ENCODE peak calls at places on chromosomes 6 and 20, in five cellular contexts. R is IMR-90, C is mesenchymal stem cell, V is H1, F is mesendoderm. Q is an unnamed sample.
A peak's percentile ranks its signal among the peaks of the same experiment; 100 is the strongest.

GRCh38 chr6:33430991-33431879 is 11.4 kb downstream of the SYNGAP1 start:
- DNase-seq in R (peak; percentile 65), V (peak; percentile 93), F (peak; percentile 98), C (peak; percentile 81), Q (peak; percentile 83)

GRCh38 chr6:19734061-19734460 is 103.1 kb upstream of the ID4 start:
- DNase-seq in V (no peak), F (no peak), R (no peak), C (no peak), Q (no peak)

GRCh38 chr20:58818585-58819285 is 32.0 kb downstream of the GNAS-AS1 start:
- DNase-seq in V (no peak), C (peak; percentile 67), F (no peak), R (peak; percentile 89), Q (no peak)

GRCh38 chr6:111759413-111759835 is 113.8 kb downstream of the FYN start:
- DNase-seq in V (no peak), F (no peak), R (peak; percentile 44), C (no peak), Q (no peak)

GRCh38 chr20:57724610-57725405 is 15.0 kb upstream of the PMEPA1 start:
- DNase-seq in V (no peak), R (no peak), F (no peak), C (no peak), Q (no peak)

GRCh38 chr20:61503106-61503505 is 251.0 kb downstream of the CDH4 start:
- DNase-seq in C (no peak), V (no peak), R (no peak), F (no peak), Q (no peak)

GRCh38 chr6:128350416-128351254 is 169.8 kb downstream of the PTPRK start:
- DNase-seq in C (peak; percentile 52), F (no peak), V (no peak), R (peak; percentile 49), Q (no peak)

GRCh38 chr6:112842338-112842700 is 495.2 kb downstream of the RFPL4B start:
- DNase-seq in V (no peak), R (no peak), C (no peak), F (no peak), Q (no peak)

GRCh38 chr20:4720977-4721349 is 746 bp upstream of the PRND start:
- DNase-seq in V (no peak), F (no peak), C (no peak), R (no peak), Q (no peak)

GRCh38 chr20:50636601-50637539 is 54.5 kb downstream of the RIPOR3 start:
- DNase-seq in C (peak; percentile 87), R (peak; percentile 55), F (no peak), V (no peak), Q (no peak)

GRCh38 chr6:139777202-139777970 is 402.9 kb upstream of the CITED2 start:
- DNase-seq in V (no peak), R (no peak), C (no peak), F (no peak), Q (no peak)

GRCh38 chr20:61874421-61875068 is 191.1 kb downstream of the TAF4 start:
- DNase-seq in V (peak; percentile 77), R (peak; percentile 18), C (peak; percentile 17), F (peak; percentile 73), Q (peak; percentile 30)

GRCh38 chr6:160122744-160123143 is 1.1 kb downstream of the SLC22A1 start:
- DNase-seq in C (no peak), F (no peak), R (no peak), V (no peak), Q (no peak)

GRCh38 chr6:129485746-129486145 is 224.2 kb downstream of the ARHGAP18 start:
- DNase-seq in R (no peak), V (no peak), F (no peak), C (no peak), Q (no peak)

GRCh38 chr6:72464246-72464645 is 157.6 kb upstream of the KCNQ5 start:
- DNase-seq in F (no peak), V (no peak), C (no peak), R (peak; percentile 24), Q (no peak)

GRCh38 chr6:159978291-159979135 is 9.6 kb downstream of the IGF2R start:
- DNase-seq in C (peak; percentile 63), V (no peak), F (peak; percentile 41), R (no peak), Q (no peak)

GRCh38 chr6:87483929-87484328 is 11.2 kb downstream of the SLC35A1 start:
- DNase-seq in C (peak; percentile 71), V (peak; percentile 92), F (peak; percentile 94), R (peak; percentile 43), Q (peak; percentile 11)

GRCh38 chr20:11849976-11850670 is 67.6 kb upstream of the BTBD3 start:
- DNase-seq in V (no peak), C (peak; percentile 30), R (peak; percentile 45), F (no peak), Q (no peak)

GRCh38 chr6:85372188-85372914 is 77.5 kb upstream of the NT5E start:
- DNase-seq in V (no peak), R (no peak), C (no peak), F (no peak), Q (no peak)

GRCh38 chr20:58717278-58718091 is 24.9 kb downstream of the NPEPL1 start:
- DNase-seq in F (no peak), R (no peak), V (peak; percentile 46), C (no peak), Q (no peak)

GRCh38 chr6:136582702-136583471 is 32.7 kb upstream of the MAP7 start:
- DNase-seq in C (peak; percentile 91), R (peak; percentile 94), F (no peak), V (no peak), Q (no peak)

GRCh38 chr6:71299541-71300470 is 11.2 kb downstream of the OGFRL1 start:
- DNase-seq in C (no peak), V (no peak), F (peak; percentile 78), R (peak; percentile 8), Q (no peak)

GRCh38 chr20:59820204-59821041 is 113.0 kb downstream of the SYCP2 start:
- DNase-seq in C (no peak), F (no peak), R (no peak), V (no peak), Q (no peak)

GRCh38 chr6:106470316-106470715 is 109.8 kb downstream of the CRYBG1 start:
- DNase-seq in V (no peak), C (no peak), R (peak; percentile 11), F (no peak), Q (no peak)

GRCh38 chr6:69719602-69720193 is 77.1 kb downstream of the LMBRD1 start:
- DNase-seq in R (peak; percentile 37), F (peak; percentile 45), C (peak; percentile 41), V (no peak), Q (no peak)

GRCh38 chr20:40778894-40779496 is 90.0 kb upstream of the MAFB start:
- DNase-seq in V (no peak), C (no peak), R (no peak), F (no peak), Q (no peak)

GRCh38 chr20:32449890-32450401 is 91.8 kb downstream of the ASXL1 start:
- DNase-seq in C (no peak), F (no peak), V (no peak), R (no peak), Q (no peak)

GRCh38 chr6:152863618-152864326 is 113.2 kb downstream of the VIP start:
- DNase-seq in F (peak; percentile 68), R (peak; percentile 74), C (peak; percentile 71), V (peak; percentile 65), Q (peak; percentile 69)

GRCh38 chr6:37314803-37315515 is 38.8 kb upstream of the RNF8 start:
- DNase-seq in V (peak; percentile 54), R (peak; percentile 66), C (peak; percentile 86), F (peak; percentile 80), Q (no peak)

GRCh38 chr20:17142666-17143065 is 84.2 kb upstream of the PCSK2 start:
- DNase-seq in C (no peak), F (no peak), R (no peak), V (no peak), Q (no peak)

GRCh38 chr6:107491791-107492674 is 2.1 kb downstream of the SOBP start:
- DNase-seq in F (no peak), R (peak; percentile 56), V (no peak), C (peak; percentile 16), Q (no peak)

GRCh38 chr20:1281279-1282057 is 15.4 kb downstream of the SNPH start:
- DNase-seq in F (no peak), V (peak; percentile 20), C (no peak), R (no peak), Q (no peak)

DNA sequence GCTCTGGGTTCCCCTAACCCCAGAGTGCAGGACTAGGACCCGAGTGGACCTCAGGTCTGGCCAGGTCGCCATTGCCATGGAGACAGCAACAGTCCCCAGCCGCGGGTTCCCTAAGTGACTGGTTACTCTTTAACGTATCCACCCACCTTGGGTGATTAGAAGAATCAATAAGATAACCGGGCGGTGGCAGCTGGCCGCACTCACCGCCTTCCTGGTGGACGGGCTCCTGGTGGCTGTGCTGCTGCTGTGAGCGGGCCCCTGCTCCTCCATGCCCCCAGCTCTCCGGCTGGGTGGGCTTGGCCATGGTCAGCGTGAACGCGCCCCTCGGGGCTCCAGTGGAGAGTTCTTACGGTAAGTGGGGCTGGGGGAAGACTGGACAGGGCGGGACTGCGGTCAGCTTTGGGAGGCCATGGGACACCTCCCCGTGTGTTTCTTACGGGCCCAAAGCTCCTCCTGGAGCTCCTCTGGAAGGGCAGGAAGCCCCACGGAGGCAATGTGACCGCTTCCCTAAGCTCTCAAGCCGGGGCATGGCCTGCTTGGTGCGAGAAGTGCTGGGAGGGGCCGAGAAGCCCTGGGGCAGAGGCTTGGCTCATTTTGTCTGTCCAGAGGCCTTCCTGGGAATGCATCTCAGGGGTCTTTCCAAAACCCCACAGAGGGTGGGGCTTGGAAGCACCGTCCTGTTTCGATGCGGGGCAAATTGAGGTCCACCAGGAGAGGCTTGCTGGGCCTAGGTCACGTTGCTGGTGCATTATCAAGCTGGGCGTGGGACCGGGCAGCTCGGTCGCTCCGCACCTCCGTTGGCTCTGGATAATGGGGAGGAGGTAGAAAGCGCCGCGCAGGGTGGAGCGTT is at the start of gene HNF4A:
- DNase-seq in R (no peak), C (no peak), V (no peak), F (no peak), Q (no peak)
- H3K4me3 ChIP-seq in R (no peak within 1 kb of the TSS), C (no peak within 1 kb of the TSS), V (no peak within 1 kb of the TSS), F (no peak within 1 kb of the TSS), Q (no peak within 1 kb of the TSS)

GRCh38 chr6:43797919-43798318 is 27.9 kb downstream of the VEGFA start:
- DNase-seq in R (no peak), C (no peak), V (no peak), F (no peak), Q (no peak)
- H2BK15ac ChIP-seq in R (peak overlapping the region; percentile 43), C (peak overlapping the region; percentile 71), V (no peak overlapping the region), F (no peak overlapping the region), Q (no peak overlapping the region)

DNA sequence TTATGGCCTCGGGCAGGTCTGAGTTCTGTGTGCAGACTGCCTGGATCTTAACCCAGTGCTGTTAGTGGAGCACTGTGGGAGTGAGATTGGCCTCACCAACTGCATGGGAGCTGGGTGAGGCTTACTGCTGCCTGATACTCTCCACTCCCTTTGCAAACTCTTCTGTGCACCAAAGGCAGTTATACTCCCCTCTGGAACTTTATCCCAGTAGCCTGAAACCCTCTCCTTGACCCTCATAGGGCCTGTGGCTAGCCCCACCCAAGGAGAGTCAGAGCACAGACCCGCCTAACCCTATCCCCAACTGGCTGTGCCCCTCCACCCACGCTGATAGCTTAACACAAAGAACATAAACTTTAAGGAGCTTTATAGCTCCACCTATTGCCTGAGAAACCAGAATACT is 41.3 kb upstream of the PKIB start:
- DNase-seq in V (no peak), C (no peak), F (no peak), R (no peak), Q (no peak)
- H3K4me3 ChIP-seq in V (no peak overlapping the region), C (no peak overlapping the region), F (no peak overlapping the region), R (no peak overlapping the region), Q (no peak overlapping the region)

DNA sequence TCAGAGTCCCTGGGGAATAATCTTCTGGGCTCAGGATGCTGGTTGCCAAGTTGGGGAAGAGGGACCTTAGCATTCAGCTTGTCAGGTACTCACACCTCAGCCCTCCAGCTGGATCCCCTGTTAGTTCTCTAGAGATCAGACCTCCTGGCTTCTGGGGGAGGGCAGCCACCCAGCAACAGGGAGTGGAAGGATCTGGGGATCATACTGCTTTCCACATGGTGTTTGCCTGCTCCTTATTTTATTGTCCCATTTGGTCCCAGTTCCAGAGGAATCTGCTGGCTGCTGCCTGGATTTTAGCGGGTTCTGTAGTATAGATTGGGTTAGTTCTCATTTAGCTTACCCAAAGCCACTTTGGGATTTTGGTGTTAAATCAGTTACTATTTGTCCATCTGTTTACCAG is 29.3 kb downstream of the KAT14 start:
- DNase-seq in F (peak; percentile 10), V (no peak), R (no peak), C (no peak), Q (no peak)
- H2BK15ac ChIP-seq in F (no peak overlapping the region), V (no peak overlapping the region), R (no peak overlapping the region), C (no peak overlapping the region), Q (no peak overlapping the region)